ENCODE peak calls at places on chromosome 6, in nine cellular contexts. J, Z, H, C, W, S, V, U and F are unnamed samples.

GRCh38 chr6:156189714-156190113 is 587.5 kb upstream of the ARID1B start:
- DNase-seq in Z (no peak), J (no peak), V (no peak), S (no peak), H (no peak), W (no peak), C (no peak), U (no peak), F (no peak)

GRCh38 chr6:92979281-92979680 is 440.1 kb downstream of the EPHA7 start:
- DNase-seq in V (no peak), C (no peak), U (no peak), H (no peak), J (no peak), Z (no peak), S (no peak), W (no peak), F (no peak)

GRCh38 chr6:5058254-5058653 is 26.9 kb upstream of the PPP1R3G start:
- DNase-seq in C (no peak), J (no peak), U (no peak), V (no peak), W (no peak), H (no peak), Z (no peak), S (no peak), F (no peak)

GRCh38 chr6:121666809-121667208 is 231.4 kb downstream of the GJA1 start:
- DNase-seq in W (no peak), S (no peak), V (no peak), U (peak), J (no peak), Z (no peak), C (no peak), H (no peak), F (no peak)

GRCh38 chr6:165834613-165835259 is 171.7 kb upstream of the PDE10A start:
- DNase-seq in Z (peak), U (peak), W (no peak), C (no peak), V (no peak), H (no peak), S (no peak), J (no peak), F (no peak)

GRCh38 chr6:52724406-52725121 is 38.7 kb downstream of the GSTA2 start:
- DNase-seq in Z (peak), H (peak), W (peak), V (peak), U (no peak), S (peak), C (peak), J (peak), F (peak)

GRCh38 chr6:65450451-65450850 is 256.6 kb downstream of the EYS start:
- DNase-seq in V (no peak), W (no peak), J (peak), C (no peak), Z (no peak), S (peak), H (no peak), U (no peak), F (no peak)

GRCh38 chr6:76593668-76594067 is 521.2 kb upstream of the IMPG1 start:
- DNase-seq in W (no peak), U (no peak), Z (no peak), C (no peak), V (no peak), H (no peak), J (no peak), S (no peak), F (no peak)

GRCh38 chr6:93787841-93788240 is 368.5 kb upstream of the EPHA7 start:
- DNase-seq in H (no peak), J (no peak), C (no peak), W (no peak), U (peak), Z (no peak), S (no peak), V (no peak), F (no peak)

GRCh38 chr6:168641455-168641854 is 200.5 kb downstream of the SMOC2 start:
- DNase-seq in Z (no peak), S (peak), W (peak), V (no peak), H (no peak), C (no peak), U (no peak), J (peak), F (no peak)

GRCh38 chr6:6131492-6132109 is 124.9 kb upstream of the NRN1 start:
- DNase-seq in V (no peak), H (no peak), U (peak), Z (no peak), W (no peak), J (peak), S (peak), C (no peak), F (no peak)

GRCh38 chr6:144285798-144286502 is 815 bp downstream of the UTRN start:
- DNase-seq in W (peak), J (peak), V (peak), U (peak), C (peak), Z (peak), H (peak), S (peak), F (peak)

GRCh38 chr6:139126255-139126654 is 8.6 kb upstream of the HECA start:
- DNase-seq in H (no peak), S (no peak), J (no peak), C (no peak), U (peak), V (no peak), Z (no peak), W (no peak), F (no peak)

GRCh38 chr6:109019911-109020310 is 74.7 kb downstream of the SESN1 start:
- DNase-seq in H (no peak), J (peak), S (no peak), Z (no peak), V (no peak), W (no peak), C (no peak), U (no peak), F (no peak)

GRCh38 chr6:82624251-82624650 is 260.6 kb downstream of the TPBG start:
- DNase-seq in Z (no peak), V (no peak), C (no peak), J (peak), U (no peak), S (no peak), H (no peak), W (no peak), F (no peak)

GRCh38 chr6:83055366-83055964 is 10.2 kb downstream of the UBE3D start:
- DNase-seq in H (peak), C (peak), U (peak), S (peak), W (no peak), Z (no peak), V (peak), J (peak), F (no peak)

GRCh38 chr6:14272111-14273085 is 154.8 kb downstream of the CD83 start:
- DNase-seq in Z (no peak), H (no peak), C (no peak), U (peak), S (no peak), W (no peak), J (no peak), V (no peak), F (no peak)

GRCh38 chr6:168721571-168721970 is 280.6 kb downstream of the SMOC2 start:
- DNase-seq in Z (no peak), J (no peak), S (no peak), C (no peak), V (no peak), H (no peak), U (no peak), W (no peak), F (no peak)

GRCh38 chr6:131159578-131159977 is 24.3 kb downstream of the AKAP7 start:
- DNase-seq in S (no peak), C (no peak), V (no peak), J (no peak), U (peak), Z (no peak), H (no peak), W (no peak), F (no peak)

GRCh38 chr6:112409311-112409710 is 62.2 kb downstream of the RFPL4B start:
- DNase-seq in C (no peak), Z (no peak), H (no peak), U (no peak), V (no peak), S (no peak), W (no peak), J (no peak), F (no peak)

GRCh38 chr6:36025260-36025931 is 955 bp upstream of the SLC26A8 start:
- DNase-seq in H (no peak), U (no peak), Z (no peak), S (no peak), J (no peak), V (no peak), W (no peak), C (no peak), F (no peak)

GRCh38 chr6:136344420-136344819 is 54.8 kb upstream of the BCLAF1 start:
- DNase-seq in S (no peak), J (no peak), V (no peak), W (no peak), U (peak), H (no peak), C (no peak), Z (no peak), F (no peak)

GRCh38 chr6:146301760-146302159 is 241.9 kb upstream of the RAB32 start:
- DNase-seq in C (no peak), J (no peak), W (no peak), Z (no peak), H (no peak), S (no peak), U (no peak), V (no peak), F (no peak)

GRCh38 chr6:109373762-109374161 is 8.5 kb downstream of the CD164 start:
- DNase-seq in V (no peak), S (no peak), W (no peak), J (no peak), Z (no peak), U (no peak), H (no peak), C (no peak), F (no peak)

GRCh38 chr6:14321992-14322772 is 204.6 kb downstream of the CD83 start:
- DNase-seq in J (peak), H (no peak), U (no peak), V (no peak), Z (peak), S (no peak), W (no peak), C (no peak), F (no peak)

GRCh38 chr6:170462366-170463020 is 90.6 kb downstream of the PSMB1 start:
- DNase-seq in U (no peak), C (peak), Z (no peak), S (no peak), J (no peak), V (no peak), W (no peak), H (no peak), F (no peak)

GRCh38 chr6:6007311-6008113 is 787 bp upstream of the NRN1 start:
- DNase-seq in H (no peak), U (no peak), Z (no peak), V (no peak), J (peak), C (no peak), S (peak), W (peak), F (no peak)

GRCh38 chr6:29696147-29697129 is 15.5 kb upstream of the ZFP57 start:
- DNase-seq in W (no peak), J (peak), S (peak), H (no peak), C (no peak), U (no peak), V (no peak), Z (no peak), F (no peak)

GRCh38 chr6:36874016-36874442 is 574 bp downstream of the PPIL1 start:
- DNase-seq in C (no peak), U (no peak), J (no peak), V (no peak), Z (no peak), W (no peak), H (no peak), S (no peak), F (no peak)

GRCh38 chr6:86079938-86080337 is 437.3 kb upstream of the SYNCRIP start:
- DNase-seq in J (no peak), H (no peak), C (no peak), W (no peak), U (no peak), V (no peak), Z (no peak), S (no peak), F (no peak)

GRCh38 chr6:28683945-28684538 is 158.4 kb downstream of the GPX5 start:
- DNase-seq in Z (no peak), H (no peak), S (peak), U (peak), V (no peak), J (peak), C (no peak), W (no peak), F (no peak)

GRCh38 chr6:109978174-109979032 is at the start of gene GPR6:
- DNase-seq in J (peak), S (peak), W (no peak), Z (peak), U (peak), C (peak), H (peak), V (peak), F (no peak)

GRCh38 chr6:46135176-46135575 is 5.4 kb downstream of the ENPP4 start:
- DNase-seq in H (no peak), J (no peak), V (no peak), W (no peak), C (no peak), U (no peak), S (no peak), Z (no peak), F (no peak)

GRCh38 chr6:11835065-11835464 is 56.5 kb upstream of the ADTRP start:
- DNase-seq in H (no peak), C (no peak), V (no peak), J (no peak), W (no peak), Z (no peak), U (no peak), S (no peak), F (no peak)